ENCODE peak calls at places on chromosome 9, in nine cellular contexts. J, W, Y, G, E, B, X, Z and H are unnamed samples.

GRCh38 chr9:107751522-107752235 is 262.1 kb upstream of the KLF4 start:
- DNase-seq in X (no peak), Y (peak), W (peak), E (no peak), J (no peak), B (peak), Z (peak), G (no peak), H (no peak)

GRCh38 chr9:8816361-8816760 is 1016.8 kb upstream of the DMAC1 start:
- DNase-seq in E (peak), J (peak), B (no peak), W (no peak), Z (no peak), Y (peak), X (no peak), G (peak), H (peak)

GRCh38 chr9:96381696-96382095 is 1.8 kb downstream of the SLC35D2 start:
- DNase-seq in J (no peak), G (no peak), Z (no peak), W (no peak), Y (no peak), E (no peak), B (no peak), X (no peak), H (no peak)

GRCh38 chr9:122939611-122940010 is 1.2 kb upstream of the RABGAP1 start:
- DNase-seq in Z (no peak), G (no peak), B (no peak), Y (no peak), W (no peak), X (no peak), E (no peak), J (no peak), H (no peak)

GRCh38 chr9:69919461-69920061 is 98.9 kb downstream of the CFAP95 start:
- DNase-seq in X (no peak), G (peak), W (no peak), Z (peak), Y (peak), B (no peak), J (peak), E (peak), H (peak)

GRCh38 chr9:2281803-2282185 is 266.6 kb downstream of the SMARCA2 start:
- DNase-seq in W (no peak), Y (no peak), E (no peak), B (no peak), X (no peak), J (no peak), Z (no peak), G (no peak), H (no peak)

GRCh38 chr9:98080346-98080745 is 23.8 kb downstream of the NANS start:
- DNase-seq in X (no peak), Y (no peak), G (no peak), B (no peak), W (no peak), Z (peak), J (no peak), E (no peak), H (no peak)

GRCh38 chr9:105295986-105296385 is 51.5 kb downstream of the SLC44A1 start:
- DNase-seq in W (no peak), J (no peak), X (no peak), Z (peak), G (no peak), Y (no peak), E (peak), B (no peak), H (no peak)

GRCh38 chr9:134346840-134347239 is 20.6 kb downstream of the RXRA start:
- DNase-seq in G (no peak), Z (no peak), W (no peak), J (no peak), B (no peak), X (no peak), E (no peak), Y (no peak), H (no peak)

GRCh38 chr9:126705767-126706697 is 92.3 kb downstream of the LMX1B start:
- DNase-seq in G (peak), B (peak), W (peak), X (peak), Z (peak), Y (peak), J (peak), E (peak), H (peak)

GRCh38 chr9:98873535-98874432 is 66.3 kb downstream of the GALNT12 start:
- DNase-seq in B (peak), G (no peak), E (no peak), W (peak), X (no peak), J (no peak), Y (no peak), Z (peak), H (no peak)

GRCh38 chr9:108211576-108211975 is 644.2 kb downstream of the ACTL7B start:
- DNase-seq in W (no peak), J (no peak), G (no peak), Z (no peak), E (no peak), Y (no peak), B (no peak), X (no peak), H (no peak)

GRCh38 chr9:127806871-127807270 is 4.2 kb downstream of the FPGS start:
- DNase-seq in G (no peak), J (no peak), Y (no peak), Z (no peak), B (no peak), W (no peak), X (no peak), E (no peak), H (no peak)

GRCh38 chr9:99259231-99259918 is 37.3 kb downstream of the SEC61B start:
- DNase-seq in X (peak), G (no peak), B (peak), E (no peak), J (no peak), Y (no peak), Z (peak), W (no peak), H (peak)

GRCh38 chr9:81855538-81855937 is 72.7 kb upstream of the SPATA31D4 start:
- DNase-seq in E (no peak), G (no peak), Z (peak), W (no peak), X (no peak), Y (no peak), J (no peak), B (no peak), H (no peak)

GRCh38 chr9:6926436-6926835 is 168.7 kb downstream of the KDM4C start:
- DNase-seq in B (no peak), G (no peak), E (no peak), J (no peak), Y (no peak), W (no peak), X (no peak), Z (peak), H (no peak)

GRCh38 chr9:89903076-89903475 is 298.3 kb downstream of the GADD45G start:
- DNase-seq in W (no peak), G (no peak), E (no peak), B (peak), Y (no peak), X (no peak), Z (no peak), J (no peak), H (no peak)

GRCh38 chr9:35481347-35481975 is 8.4 kb upstream of the RUSC2 start:
- DNase-seq in Y (peak), X (peak), Z (peak), G (peak), W (peak), J (peak), B (peak), E (peak), H (peak)

GRCh38 chr9:17509151-17509550 is 69.7 kb upstream of the SH3GL2 start:
- DNase-seq in Z (no peak), B (no peak), X (no peak), Y (no peak), J (no peak), G (no peak), E (no peak), W (no peak), H (no peak)

GRCh38 chr9:92406506-92406905 is 2.1 kb upstream of the OGN start:
- DNase-seq in B (no peak), X (peak), Y (peak), E (no peak), J (no peak), Z (peak), W (no peak), G (no peak), H (no peak)

GRCh38 chr9:88661759-88662158 is 126.8 kb downstream of the NXNL2 start:
- DNase-seq in B (no peak), X (no peak), W (no peak), G (no peak), E (no peak), Z (peak), J (no peak), Y (no peak), H (no peak)

GRCh38 chr9:36748322-36748899 is 175.7 kb downstream of the MELK start:
- DNase-seq in G (peak), Y (peak), X (peak), E (peak), Z (peak), B (peak), J (no peak), W (peak), H (peak)

GRCh38 chr9:126348911-126349550 is 22.4 kb downstream of the MVB12B start:
- DNase-seq in J (peak), Z (no peak), Y (no peak), W (no peak), B (no peak), G (no peak), X (no peak), E (no peak), H (no peak)

GRCh38 chr9:27622688-27623340 is 49.5 kb upstream of the C9orf72 start:
- DNase-seq in B (no peak), W (no peak), J (no peak), Y (no peak), X (no peak), Z (no peak), G (no peak), E (no peak), H (no peak)

GRCh38 chr9:81771606-81772005 is 82.3 kb upstream of the TLE1 start:
- DNase-seq in E (no peak), Y (no peak), Z (peak), W (peak), G (no peak), J (no peak), B (peak), X (no peak), H (peak)

GRCh38 chr9:129501771-129502324 is 119.1 kb downstream of the C9orf50 start:
- DNase-seq in Y (no peak), Z (peak), E (no peak), W (no peak), B (peak), G (no peak), J (no peak), X (no peak), H (no peak)

GRCh38 chr9:114854736-114855355 is 49.0 kb upstream of the TNFSF15 start:
- DNase-seq in G (no peak), J (no peak), E (no peak), Z (no peak), X (no peak), W (no peak), B (no peak), Y (no peak), H (no peak)

GRCh38 chr9:37284631-37285030 is 137.9 kb upstream of the GRHPR start:
- DNase-seq in Y (no peak), Z (peak), B (no peak), X (no peak), W (no peak), E (no peak), G (no peak), J (no peak), H (no peak)

GRCh38 chr9:14423816-14424261 is 109.9 kb upstream of the NFIB start:
- DNase-seq in Z (peak), B (peak), W (no peak), Y (no peak), J (no peak), E (no peak), G (no peak), X (no peak), H (no peak)

GRCh38 chr9:135666534-135667402 is 3.7 kb downstream of the LCN9 start:
- DNase-seq in E (no peak), W (no peak), X (no peak), Y (no peak), G (no peak), B (no peak), Z (no peak), J (no peak), H (no peak)

GRCh38 chr9:125990186-125990792 is 243.1 kb downstream of the PBX3 start:
- DNase-seq in X (no peak), E (no peak), B (no peak), Z (no peak), W (no peak), J (no peak), Y (no peak), G (no peak), H (no peak)

GRCh38 chr9:722388-722980 is 119.0 kb upstream of the DMRT1 start:
- DNase-seq in W (no peak), Z (no peak), J (no peak), Y (no peak), X (no peak), E (no peak), B (no peak), G (no peak), H (no peak)

GRCh38 chr9:120783611-120784047 is 9.6 kb downstream of the FBXW2 start:
- DNase-seq in B (no peak), W (no peak), X (no peak), Z (peak), E (no peak), J (no peak), Y (no peak), G (no peak), H (no peak)